ENCODE peak calls at places on chromosomes 3 and 15, in eight cellular contexts. A is astrocyte of the hippocampus; U is KBM-7; L is tibial nerve; Q is testis; C is ecto neural progenitor cell; Z is stimulated activated CD4-positive, alpha-beta T cell treated with anti-CD3 and anti-CD28 coated beads, Interleukin-12 subunit alpha, Interleukin-12 subunit beta, amount 100 ng/mL, for 4 hours; S is activated T-helper 9 cell treated with anti-CD3 and anti-CD28 coated beads, Interleukin-2, amount 50 U/mL, for 16 hours. X is an unnamed sample.
A peak's percentile ranks its signal among the peaks of the same experiment; 100 is the strongest.

GRCh38 chr3:5295191-5295690 is 107.7 kb downstream of the EDEM1 start:
- DNase-seq in U (no peak), Z (no peak), A (no peak), Q (no peak), S (no peak), L (no peak), C (no peak), X (no peak)

GRCh38 chr15:93378547-93378946 is 289.5 kb upstream of the RGMA start:
- DNase-seq in A (no peak), Z (no peak), C (no peak), S (no peak), U (no peak), L (no peak), Q (peak; percentile 48), X (no peak)

GRCh38 chr3:10672422-10672821 is 143.6 kb upstream of the SLC6A11 start:
- DNase-seq in U (no peak), Z (no peak), Q (no peak), S (no peak), L (no peak), A (peak; percentile 53), C (no peak), X (no peak)

GRCh38 chr3:79148786-79149185 is 619.0 kb downstream of the ROBO1 start:
- DNase-seq in Z (no peak), A (peak; percentile 66), Q (no peak), S (no peak), U (no peak), L (no peak), C (no peak), X (no peak)

GRCh38 chr3:73029321-73029796 is 32.1 kb upstream of the EBLN2 start:
- DNase-seq in Q (no peak), C (no peak), S (no peak), L (peak; percentile 12), A (peak; percentile 86), Z (no peak), U (no peak), X (no peak)

GRCh38 chr3:192481638-192482037 is 245.7 kb downstream of the FGF12 start:
- DNase-seq in S (no peak), A (peak; percentile 67), Z (no peak), C (no peak), L (no peak), U (no peak), Q (no peak), X (no peak)

GRCh38 chr3:133611534-133611933 is 38.0 kb downstream of the CDV3 start:
- DNase-seq in Q (no peak), L (no peak), C (no peak), S (no peak), Z (no peak), A (no peak), U (no peak), X (no peak)

GRCh38 chr3:177714945-177715344 is 517.7 kb upstream of the TBL1XR1 start:
- DNase-seq in Z (no peak), A (no peak), Q (no peak), L (no peak), U (peak; percentile 79), S (no peak), C (no peak), X (no peak)

GRCh38 chr3:100289339-100289738 is 28.5 kb downstream of the TBC1D23 start:
- DNase-seq in U (peak; percentile 98), S (no peak), L (no peak), A (no peak), Z (no peak), C (no peak), Q (no peak), X (no peak)

GRCh38 chr3:157201648-157202278 is 41.8 kb upstream of the CCNL1 start:
- DNase-seq in A (peak; percentile 63), L (no peak), C (no peak), U (peak; percentile 56), Q (no peak), Z (no peak), S (no peak), X (no peak)

GRCh38 chr3:32423956-32424558 is 32.4 kb downstream of the CMTM7 start:
- DNase-seq in L (no peak), Q (no peak), Z (no peak), C (no peak), U (peak; percentile 39), S (no peak), A (no peak), X (no peak)

GRCh38 chr3:71129611-71130515 is 453.7 kb downstream of the FOXP1 start:
- DNase-seq in Q (peak; percentile 65), S (no peak), U (no peak), L (no peak), A (peak; percentile 51), Z (no peak), C (no peak), X (no peak)

GRCh38 chr15:48178612-48178931 is 477 bp upstream of the MYEF2 start:
- DNase-seq in A (no peak), U (no peak), Z (no peak), S (no peak), L (no peak), Q (no peak), C (no peak), X (no peak)

GRCh38 chr15:51349156-51349844 is 7.8 kb downstream of the GLDN start:
- DNase-seq in S (no peak), Z (no peak), U (no peak), Q (peak; percentile 31), A (no peak), L (no peak), C (no peak), X (no peak)

GRCh38 chr15:90095521-90095959 is 6.7 kb downstream of the IDH2 start:
- DNase-seq in Q (no peak), S (no peak), A (no peak), Z (no peak), U (no peak), L (no peak), C (no peak), X (no peak)

X was measured in left cardiac atrium.